ENCODE peak calls at places on chromosomes 1 and 21, in four cellular contexts. V is brain microvascular endothelial cell, I is transverse colon, L is GM23248. F is an unnamed sample.

GRCh38 chr1:58466618-58467241 is 79.8 kb downstream of the OMA1 start:
- DNase-seq in V (no peak), I (no peak), L (no peak), F (no peak)

GRCh38 chr1:230725256-230726012 is 11.5 kb upstream of the AGT start:
- DNase-seq in V (no peak), I (no peak), L (no peak), F (no peak)

GRCh38 chr1:176957603-176958002 is 206.9 kb downstream of the ASTN1 start:
- DNase-seq in V (no peak), I (no peak), L (no peak), F (no peak)

GRCh38 chr21:44582980-44583799 is 2.8 kb upstream of the KRTAP10-5 start:
- DNase-seq in V (no peak), I (no peak), L (no peak), F (peak; percentile 4)

GRCh38 chr1:10867138-10867721 is 70.8 kb upstream of the CASZ1 start:
- DNase-seq in V (peak; percentile 12), I (peak; percentile 69), L (peak; percentile 83), F (peak; percentile 30)

GRCh38 chr1:221856188-221857093 is 114.6 kb upstream of the DUSP10 start:
- DNase-seq in V (peak; percentile 14), I (no peak), L (peak; percentile 72), F (no peak)

GRCh38 chr21:45699251-45699942 is 55.9 kb downstream of the PCBP3 start:
- DNase-seq in V (no peak), I (no peak), L (no peak), F (no peak)

GRCh38 chr1:167492509-167492910 is 25.8 kb downstream of the CD247 start:
- DNase-seq in V (no peak), I (no peak), L (no peak), F (no peak)

GRCh38 chr1:110829955-110830553 is 42.9 kb upstream of the CD53 start:
- DNase-seq in V (no peak), I (no peak), L (peak; percentile 48), F (peak; percentile 27)

GRCh38 chr21:43362306-43362927 is 64.5 kb downstream of the SIK1 start:
- DNase-seq in V (peak; percentile 76), I (peak; percentile 77), L (peak; percentile 88), F (peak; percentile 47)

GRCh38 chr1:103125219-103125618 is 16.9 kb upstream of the COL11A1 start:
- DNase-seq in V (no peak), I (no peak), L (no peak), F (peak; percentile 50)

GRCh38 chr1:177936016-177936415 is 33.8 kb downstream of the SEC16B start:
- DNase-seq in V (no peak), I (no peak), L (no peak), F (no peak)

GRCh38 chr1:44407430-44408180 is 2.5 kb downstream of the RNF220 start:
- DNase-seq in V (no peak), I (no peak), L (no peak), F (no peak)

GRCh38 chr1:164619006-164619784 is 60.2 kb downstream of the PBX1 start:
- DNase-seq in V (no peak), I (no peak), L (no peak), F (no peak)

GRCh38 chr1:100219879-100220278 is 29.8 kb downstream of the DBT start:
- DNase-seq in V (peak; percentile 9), I (no peak), L (peak; percentile 19), F (no peak)

GRCh38 chr1:209884249-209884648 is 53.8 kb upstream of the SYT14 start:
- DNase-seq in V (peak; percentile 74), I (no peak), L (peak; percentile 73), F (peak; percentile 19)

GRCh38 chr1:19424651-19425570 is 60.4 kb downstream of the CAPZB start:
- DNase-seq in V (no peak), I (no peak), L (no peak), F (peak; percentile 20)

GRCh38 chr1:109823543-109824348 is 60.0 kb upstream of the EPS8L3 start:
- DNase-seq in V (peak; percentile 28), I (no peak), L (peak; percentile 77), F (no peak)

GRCh38 chr1:110136911-110137310 is 13.4 kb upstream of the SLC6A17 start:
- DNase-seq in V (no peak), I (no peak), L (no peak), F (no peak)

GRCh38 chr1:177334276-177334675 is 163.5 kb downstream of the BRINP2 start:
- DNase-seq in V (peak; percentile 11), I (no peak), L (peak; percentile 20), F (peak; percentile 33)

GRCh38 chr1:50066806-50067205 is 41.9 kb upstream of the ELAVL4 start:
- DNase-seq in V (no peak), I (no peak), L (no peak), F (no peak)

GRCh38 chr1:7869136-7869905 is 16.5 kb upstream of the UTS2 start:
- DNase-seq in V (no peak), I (no peak), L (no peak), F (no peak)

GRCh38 chr21:42705746-42706374 is 52.4 kb downstream of the PDE9A start:
- DNase-seq in V (no peak), I (no peak), L (no peak), F (no peak)

GRCh38 chr1:6646499-6647148 is 22.0 kb downstream of the THAP3 start:
- DNase-seq in V (peak; percentile 31), I (no peak), L (peak; percentile 74), F (no peak)

GRCh38 chr1:204731509-204731908 is 46.0 kb upstream of the LRRN2 start:
- DNase-seq in V (no peak), I (no peak), L (no peak), F (no peak)

GRCh38 chr1:244301595-244302130 is 150.0 kb downstream of the ADSS2 start:
- DNase-seq in V (no peak), I (no peak), L (no peak), F (no peak)